ENCODE peak calls at places on chromosome 6, in nine cellular contexts. C is GM20000; G is brain microvascular endothelial cell; L is stimulated activated CD4-positive, alpha-beta T cell treated with anti-CD3 and anti-CD28 coated beads, Interleukin-1b, Interleukin-23, amount 100 ng/mL, for 1 hour; M is activated naive CD8-positive, alpha-beta T cell treated with anti-CD3 and anti-CD28 coated beads for 36 hours; I is ovary; W is B cell; K is Ammon's horn; T is neuronal stem cell. P is an unnamed sample.

GRCh38 chr6:45959534-45960195 is 56.0 kb downstream of the CLIC5 start:
- DNase-seq in C (no peak), G (no peak), L (no peak), M (no peak), I (no peak), W (no peak), K (no peak), T (no peak), P (no peak)

GRCh38 chr6:56875523-56875922 is 79.4 kb upstream of the BEND6 start:
- DNase-seq in C (no peak), G (no peak), L (no peak), M (no peak), I (no peak), W (no peak), K (no peak), T (no peak), P (no peak)

GRCh38 chr6:108027594-108027993 is 46.9 kb downstream of the OSTM1 start:
- DNase-seq in C (no peak), G (no peak), L (no peak), M (no peak), I (no peak), W (no peak), K (no peak), T (no peak), P (no peak)

GRCh38 chr6:47267301-47267700 is 42.4 kb downstream of the TNFRSF21 start:
- DNase-seq in C (no peak), G (peak; percentile 14), L (no peak), M (no peak), I (no peak), W (no peak), K (no peak), T (no peak), P (no peak)

GRCh38 chr6:80010296-80010695 is 5.8 kb downstream of the TTK start:
- DNase-seq in C (no peak), G (no peak), L (no peak), M (no peak), I (no peak), W (no peak), K (no peak), T (no peak), P (no peak)

GRCh38 chr6:108009894-108010293 is 51.9 kb upstream of the SEC63 start:
- DNase-seq in C (no peak), G (no peak), L (no peak), M (no peak), I (no peak), W (no peak), K (no peak), T (no peak), P (no peak)

GRCh38 chr6:113629940-113630339 is 227.2 kb upstream of the MARCKS start:
- DNase-seq in C (no peak), G (no peak), L (no peak), M (no peak), I (no peak), W (no peak), K (no peak), T (no peak), P (no peak)

GRCh38 chr6:28757429-28758045 is 166.2 kb downstream of the TRIM27 start:
- DNase-seq in C (no peak), G (peak; percentile 53), L (no peak), M (no peak), I (no peak), W (no peak), K (no peak), T (no peak), P (no peak)

GRCh38 chr6:137160763-137161162 is 12.7 kb downstream of the IL22RA2 start:
- DNase-seq in C (no peak), G (peak; percentile 6), L (no peak), M (no peak), I (no peak), W (no peak), K (no peak), T (no peak), P (no peak)

GRCh38 chr6:43173496-43174262 is 2.6 kb downstream of the SRF start:
- DNase-seq in C (no peak), G (no peak), L (no peak), M (no peak), I (no peak), W (no peak), K (peak; percentile 28), T (no peak), P (no peak)

GRCh38 chr6:4583026-4583425 is 193.2 kb upstream of the CDYL start:
- DNase-seq in C (no peak), G (peak; percentile 25), L (no peak), M (no peak), I (no peak), W (no peak), K (no peak), T (no peak), P (no peak)

P was measured in uterus.